ENCODE peak calls at places on chromosome 12, in five cellular contexts. One of them, this sample, is unnamed.

GRCh38 chr12:51186465-51186864 is 13.5 kb upstream of the TFCP2 start:
- DNase-seq in type B pancreatic cell: no peak
- DNase-seq in psoas muscle: no peak
- DNase-seq in GM13977: no peak
- DNase-seq in Panc1: no peak
- DNase-seq in this sample: no peak

GRCh38 chr12:81942588-81942987 is 183.4 kb upstream of the PPFIA2 start:
- DNase-seq in type B pancreatic cell: no peak
- DNase-seq in psoas muscle: no peak
- DNase-seq in GM13977: no peak
- DNase-seq in Panc1: no peak
- DNase-seq in this sample: no peak

GRCh38 chr12:29066061-29066588 is 83.0 kb upstream of the FAR2 start:
- DNase-seq in type B pancreatic cell: no peak
- DNase-seq in psoas muscle: no peak
- DNase-seq in GM13977: no peak
- DNase-seq in Panc1: no peak
- DNase-seq in this sample: peak

GRCh38 chr12:75665216-75665615 is 153.8 kb upstream of the KRR1 start:
- DNase-seq in type B pancreatic cell: no peak
- DNase-seq in psoas muscle: no peak
- DNase-seq in GM13977: no peak
- DNase-seq in Panc1: no peak
- DNase-seq in this sample: no peak

GRCh38 chr12:5808956-5809355 is 136.1 kb downstream of the ANO2 start:
- DNase-seq in type B pancreatic cell: no peak
- DNase-seq in psoas muscle: no peak
- DNase-seq in GM13977: no peak
- DNase-seq in Panc1: no peak
- DNase-seq in this sample: no peak

GRCh38 chr12:130288201-130288600 is 49.5 kb upstream of the PIWIL1 start:
- DNase-seq in type B pancreatic cell: no peak
- DNase-seq in psoas muscle: no peak
- DNase-seq in GM13977: no peak
- DNase-seq in Panc1: no peak
- DNase-seq in this sample: no peak

GRCh38 chr12:70823182-70823976 is 97.2 kb downstream of the PTPRR start:
- DNase-seq in type B pancreatic cell: no peak
- DNase-seq in psoas muscle: no peak
- DNase-seq in GM13977: no peak
- DNase-seq in Panc1: no peak
- DNase-seq in this sample: no peak

GRCh38 chr12:57631566-57632368 is 1.2 kb downstream of the B4GALNT1 start:
- DNase-seq in type B pancreatic cell: peak
- DNase-seq in psoas muscle: peak
- DNase-seq in GM13977: peak
- DNase-seq in Panc1: no peak
- DNase-seq in this sample: no peak

GRCh38 chr12:76519538-76519937 is 40.0 kb downstream of the OSBPL8 start:
- DNase-seq in type B pancreatic cell: no peak
- DNase-seq in psoas muscle: no peak
- DNase-seq in GM13977: no peak
- DNase-seq in Panc1: no peak
- DNase-seq in this sample: peak

GRCh38 chr12:13595536-13596450 is 385.6 kb downstream of the GRIN2B start:
- DNase-seq in type B pancreatic cell: no peak
- DNase-seq in psoas muscle: no peak
- DNase-seq in GM13977: no peak
- DNase-seq in Panc1: no peak
- DNase-seq in this sample: no peak

GRCh38 chr12:26435005-26435404 is 239.6 kb downstream of the SSPN start:
- DNase-seq in type B pancreatic cell: no peak
- DNase-seq in psoas muscle: no peak
- DNase-seq in GM13977: no peak
- DNase-seq in Panc1: no peak
- DNase-seq in this sample: no peak

GRCh38 chr12:103482365-103482764 is 13.4 kb downstream of the C12orf42 start:
- DNase-seq in type B pancreatic cell: no peak
- DNase-seq in psoas muscle: no peak
- DNase-seq in GM13977: no peak
- DNase-seq in Panc1: no peak
- DNase-seq in this sample: no peak

GRCh38 chr12:75481013-75481705 is 604 bp downstream of the GLIPR1 start:
- DNase-seq in type B pancreatic cell: no peak
- DNase-seq in psoas muscle: no peak
- DNase-seq in GM13977: no peak
- DNase-seq in Panc1: no peak
- DNase-seq in this sample: no peak

GRCh38 chr12:89314060-89314761 is 38.1 kb downstream of the DUSP6 start:
- DNase-seq in type B pancreatic cell: no peak
- DNase-seq in psoas muscle: no peak
- DNase-seq in GM13977: no peak
- DNase-seq in Panc1: no peak
- DNase-seq in this sample: no peak
- TF ChIP-seq CTCF in type B pancreatic cell: no peak
- TF ChIP-seq CTCF in psoas muscle: no peak
- TF ChIP-seq CTCF in GM13977: no peak
- TF ChIP-seq CTCF in Panc1: no peak
- TF ChIP-seq CTCF in this sample: no peak

DNA sequence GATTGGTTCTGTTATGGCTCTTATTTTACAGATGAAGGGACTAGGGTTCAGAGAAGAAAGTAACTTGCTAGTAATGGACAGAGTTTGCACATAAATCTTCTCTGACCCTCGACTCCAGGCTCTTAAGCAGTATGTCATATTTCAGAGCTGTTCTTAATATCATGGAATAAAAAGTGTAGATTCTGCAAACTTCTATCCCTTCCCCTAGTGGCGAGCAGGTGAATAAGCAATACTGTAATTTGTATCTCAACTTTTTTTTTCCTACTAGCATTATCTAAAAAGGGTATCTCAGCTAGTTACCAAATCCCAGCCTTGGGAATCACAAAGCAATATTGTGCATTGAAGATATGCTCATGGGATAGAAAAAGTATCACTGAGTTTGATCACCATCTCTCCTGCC is 83.2 kb downstream of the ANO4 start:
- DNase-seq in type B pancreatic cell: no peak
- DNase-seq in psoas muscle: no peak
- DNase-seq in GM13977: no peak
- DNase-seq in Panc1: no peak
- DNase-seq in this sample: no peak
- TF ChIP-seq CTCF in type B pancreatic cell: peak
- TF ChIP-seq CTCF in psoas muscle: no peak
- TF ChIP-seq CTCF in GM13977: peak
- TF ChIP-seq CTCF in Panc1: peak
- TF ChIP-seq CTCF in this sample: no peak

DNA sequence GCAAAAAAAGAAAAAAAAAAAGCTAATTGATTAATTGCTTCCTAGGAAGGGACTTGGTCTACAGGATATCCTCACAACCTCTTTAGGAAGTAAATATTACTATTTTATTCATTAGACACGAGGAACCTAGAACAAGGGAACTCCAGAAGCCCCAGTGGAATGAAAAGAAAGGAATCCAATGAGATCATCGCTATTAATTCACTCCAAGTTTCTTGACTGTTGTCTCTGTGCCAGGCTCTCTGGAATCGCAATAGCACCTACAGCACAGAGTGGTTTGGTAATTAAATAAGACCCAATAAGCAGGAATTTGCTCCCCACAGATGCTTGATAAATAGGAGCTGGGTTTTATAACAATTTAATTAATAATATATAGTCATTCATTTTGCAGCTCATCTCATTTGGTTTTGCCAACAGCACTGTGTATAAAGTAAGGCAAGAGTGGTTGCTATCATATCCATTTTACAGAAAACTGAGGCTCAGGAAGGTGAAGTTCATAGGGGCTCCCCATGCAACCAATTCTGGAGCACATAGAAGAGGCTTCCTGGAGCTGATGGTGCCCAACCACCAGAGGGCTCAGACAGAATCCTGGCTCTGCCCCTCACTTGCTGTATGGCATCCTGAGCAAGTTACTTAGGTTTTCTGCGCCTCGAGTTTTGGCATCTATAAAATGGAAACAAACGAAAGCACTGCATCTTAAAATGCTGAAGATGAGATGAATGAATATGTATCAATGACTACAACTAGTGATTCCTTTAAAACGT is 420.2 kb downstream of the MED13L start:
- DNase-seq in type B pancreatic cell: no peak
- DNase-seq in psoas muscle: no peak
- DNase-seq in GM13977: no peak
- DNase-seq in Panc1: no peak
- DNase-seq in this sample: no peak
- TF ChIP-seq CTCF in type B pancreatic cell: no peak
- TF ChIP-seq CTCF in psoas muscle: peak
- TF ChIP-seq CTCF in GM13977: no peak
- TF ChIP-seq CTCF in Panc1: peak
- TF ChIP-seq CTCF in this sample: no peak

DNA sequence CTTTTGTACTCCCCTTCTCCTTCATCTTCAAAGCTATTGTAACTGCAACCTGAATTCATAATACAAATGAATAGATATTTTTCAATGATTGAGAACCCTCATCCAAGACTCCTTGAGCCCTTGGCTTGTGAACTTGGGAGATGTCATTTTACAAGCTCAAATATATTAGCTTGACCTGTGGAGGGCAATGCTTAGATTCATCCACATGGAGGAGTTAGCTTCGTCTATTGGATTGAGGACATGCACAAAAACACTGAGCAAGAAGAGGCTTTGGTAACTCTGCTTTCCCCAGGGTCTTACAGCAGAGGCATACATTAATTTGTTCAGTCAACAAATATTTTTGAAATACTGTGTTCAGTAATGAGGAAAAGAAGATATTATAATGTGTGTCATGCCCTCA is 101.1 kb downstream of the OTOGL start:
- DNase-seq in type B pancreatic cell: no peak
- DNase-seq in psoas muscle: no peak
- DNase-seq in GM13977: no peak
- DNase-seq in Panc1: no peak
- DNase-seq in this sample: no peak
- TF ChIP-seq CTCF in type B pancreatic cell: no peak
- TF ChIP-seq CTCF in psoas muscle: no peak
- TF ChIP-seq CTCF in GM13977: no peak
- TF ChIP-seq CTCF in Panc1: no peak
- TF ChIP-seq CTCF in this sample: no peak

GRCh38 chr12:121005346-121005815 is 10.9 kb downstream of the C12orf43 start:
- DNase-seq in type B pancreatic cell: no peak
- DNase-seq in psoas muscle: no peak
- DNase-seq in GM13977: peak
- DNase-seq in Panc1: peak
- DNase-seq in this sample: peak

GRCh38 chr12:121001841-121002483 is 14.3 kb downstream of the C12orf43 start:
- DNase-seq in type B pancreatic cell: no peak
- DNase-seq in psoas muscle: no peak
- DNase-seq in GM13977: no peak
- DNase-seq in Panc1: no peak
- DNase-seq in this sample: no peak

GRCh38 chr12:121004253-121004815 is 12.0 kb downstream of the C12orf43 start:
- DNase-seq in type B pancreatic cell: no peak
- DNase-seq in psoas muscle: no peak
- DNase-seq in GM13977: no peak
- DNase-seq in Panc1: no peak
- DNase-seq in this sample: no peak

GRCh38 chr12:121001060-121001459 is 15.2 kb downstream of the C12orf43 start:
- DNase-seq in type B pancreatic cell: no peak
- DNase-seq in psoas muscle: no peak
- DNase-seq in GM13977: no peak
- DNase-seq in Panc1: no peak
- DNase-seq in this sample: no peak

DNA sequence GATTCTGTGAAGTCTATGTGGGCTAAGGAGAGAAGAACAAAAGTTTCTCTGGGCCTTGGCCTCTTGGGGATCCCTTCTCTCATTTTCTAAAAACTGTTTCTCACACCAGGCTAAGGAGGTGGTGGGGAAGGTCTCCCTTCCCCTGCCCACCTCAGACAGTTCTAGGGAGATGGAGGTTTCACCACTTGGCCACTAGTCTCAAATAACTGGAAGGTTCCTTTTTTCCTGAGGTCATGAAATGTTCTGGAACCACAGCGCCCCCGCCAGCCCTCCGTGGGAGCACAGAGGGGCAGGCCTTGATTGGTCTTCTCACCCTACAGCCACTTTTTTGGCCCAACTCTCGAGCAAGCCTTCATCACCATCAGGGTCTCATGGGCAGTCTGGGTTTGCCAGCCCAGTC is 12.6 kb downstream of the C12orf43 start:
- DNase-seq in type B pancreatic cell: no peak
- DNase-seq in psoas muscle: no peak
- DNase-seq in GM13977: no peak
- DNase-seq in Panc1: no peak
- DNase-seq in this sample: no peak
- TF ChIP-seq CTCF in type B pancreatic cell: peak
- TF ChIP-seq CTCF in psoas muscle: no peak
- TF ChIP-seq CTCF in GM13977: no peak
- TF ChIP-seq CTCF in Panc1: no peak
- TF ChIP-seq CTCF in this sample: no peak

DNA sequence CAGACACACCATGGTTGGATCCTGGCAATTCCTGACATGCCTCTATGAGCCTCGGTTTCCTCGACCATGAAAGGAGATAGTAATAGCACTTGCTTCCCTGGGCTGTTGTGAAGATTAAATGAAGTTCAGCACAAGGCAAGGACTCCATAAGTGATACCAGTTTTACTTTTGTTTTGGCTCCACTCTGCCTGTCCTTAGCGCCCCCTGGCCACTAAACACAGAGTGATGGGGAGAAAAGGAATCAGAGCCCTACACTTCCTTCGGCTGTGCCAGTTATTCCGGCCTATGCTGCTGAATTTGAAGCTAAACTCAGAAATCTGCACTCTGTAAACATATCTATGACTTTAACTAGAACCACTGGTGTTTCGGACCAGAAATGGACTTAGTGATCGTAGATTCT is 173.8 kb downstream of the C12orf75 start:
- DNase-seq in type B pancreatic cell: no peak
- DNase-seq in psoas muscle: no peak
- DNase-seq in GM13977: no peak
- DNase-seq in Panc1: no peak
- DNase-seq in this sample: no peak
- TF ChIP-seq CTCF in type B pancreatic cell: no peak
- TF ChIP-seq CTCF in psoas muscle: no peak
- TF ChIP-seq CTCF in GM13977: peak
- TF ChIP-seq CTCF in Panc1: peak
- TF ChIP-seq CTCF in this sample: no peak

GRCh38 chr12:86917121-86917520 is 660.9 kb upstream of the MGAT4C start:
- DNase-seq in type B pancreatic cell: no peak
- DNase-seq in psoas muscle: no peak
- DNase-seq in GM13977: no peak
- DNase-seq in Panc1: no peak
- DNase-seq in this sample: no peak

GRCh38 chr12:86914716-86915115 is 658.5 kb upstream of the MGAT4C start:
- DNase-seq in type B pancreatic cell: no peak
- DNase-seq in psoas muscle: no peak
- DNase-seq in GM13977: peak
- DNase-seq in Panc1: peak
- DNase-seq in this sample: no peak
- TF ChIP-seq CTCF in type B pancreatic cell: peak
- TF ChIP-seq CTCF in psoas muscle: no peak
- TF ChIP-seq CTCF in GM13977: peak
- TF ChIP-seq CTCF in Panc1: peak
- TF ChIP-seq CTCF in this sample: no peak

GRCh38 chr12:63070709-63071108 is 80.3 kb downstream of the AVPR1A start:
- DNase-seq in type B pancreatic cell: no peak
- DNase-seq in psoas muscle: no peak
- DNase-seq in GM13977: no peak
- DNase-seq in Panc1: no peak
- DNase-seq in this sample: no peak
- TF ChIP-seq CTCF in type B pancreatic cell: no peak
- TF ChIP-seq CTCF in psoas muscle: no peak
- TF ChIP-seq CTCF in GM13977: no peak
- TF ChIP-seq CTCF in Panc1: no peak
- TF ChIP-seq CTCF in this sample: no peak

GRCh38 chr12:24991209-24992049 is 42.5 kb upstream of the BCAT1 start:
- DNase-seq in type B pancreatic cell: no peak
- DNase-seq in psoas muscle: no peak
- DNase-seq in GM13977: peak
- DNase-seq in Panc1: peak
- DNase-seq in this sample: no peak
- TF ChIP-seq CTCF in type B pancreatic cell: peak
- TF ChIP-seq CTCF in psoas muscle: peak
- TF ChIP-seq CTCF in GM13977: peak
- TF ChIP-seq CTCF in Panc1: peak
- TF ChIP-seq CTCF in this sample: peak

This sample was measured in activated CD8-positive, alpha-beta T cell treated with anti-CD3 and anti-CD28 coated beads for 36 hours.